ENCODE peak calls at places on chromosomes 5 and 9, in nine cellular contexts. A, I, X, N, K, W, Q, Y and S are unnamed samples.

GRCh38 chr5:111043712-111044506 is 27.6 kb upstream of the TSLP start:
- DNase-seq in X (no peak), I (peak; percentile 17), K (no peak), A (peak; percentile 70), Q (peak; percentile 27), N (no peak), W (no peak), Y (no peak), S (no peak)

GRCh38 chr5:88144219-88145040 is 124.2 kb downstream of the TMEM161B start:
- DNase-seq in N (peak; percentile 12), I (no peak), W (no peak), X (peak; percentile 51), K (no peak), A (peak; percentile 17), Q (no peak), Y (no peak), S (no peak)

GRCh38 chr5:138177936-138178515 is 404 bp downstream of the BRD8 start:
- DNase-seq in A (peak; percentile 36), Q (peak; percentile 36), K (no peak), W (peak; percentile 52), I (peak; percentile 38), N (peak; percentile 3), X (peak; percentile 42), Y (peak; percentile 51), S (peak; percentile 11)

GRCh38 chr5:81397169-81397568 is 3.2 kb upstream of the ACOT12 start:
- DNase-seq in K (no peak), A (no peak), Q (no peak), I (peak; percentile 74), X (no peak), Y (peak; percentile 48), W (no peak), N (no peak), S (no peak)

GRCh38 chr9:137313956-137314560 is 12.0 kb upstream of the NRARP start:
- DNase-seq in N (no peak), Y (no peak), X (no peak), W (no peak), A (no peak), Q (no peak), I (no peak), K (peak; percentile 66), S (no peak)

GRCh38 chr9:3879731-3880493 is 354.1 kb upstream of the RFX3 start:
- DNase-seq in K (no peak), I (no peak), W (no peak), A (no peak), N (no peak), X (no peak), Y (no peak), Q (peak; percentile 95), S (no peak)

GRCh38 chr9:79360387-79361347 is 211.1 kb upstream of the TLE4 start:
- DNase-seq in Y (no peak), Q (no peak), X (no peak), W (no peak), K (no peak), A (peak; percentile 80), I (peak; percentile 21), N (no peak), S (no peak)

GRCh38 chr9:107504585-107505455 is 15.3 kb upstream of the KLF4 start:
- DNase-seq in X (no peak), N (no peak), W (no peak), K (peak; percentile 77), I (peak; percentile 78), Q (no peak), Y (no peak), A (no peak), S (no peak)

GRCh38 chr9:72856985-72857631 is 95.7 kb downstream of the ALDH1A1 start:
- DNase-seq in A (peak; percentile 74), Q (peak; percentile 38), K (no peak), N (peak; percentile 12), X (peak; percentile 60), Y (no peak), I (peak; percentile 80), W (peak; percentile 53), S (no peak)

GRCh38 chr5:6829150-6829784 is 116.0 kb downstream of the TENT4A start:
- DNase-seq in K (no peak), A (no peak), W (no peak), X (no peak), I (no peak), N (no peak), Y (no peak), Q (no peak), S (no peak)

GRCh38 chr9:93585695-93586094 is 9.3 kb downstream of the PHF2 start:
- DNase-seq in A (no peak), Y (no peak), N (no peak), I (no peak), X (no peak), W (no peak), Q (no peak), K (no peak), S (peak; percentile 13)

GRCh38 chr5:135693371-135693955 is 114.7 kb upstream of the CXCL14 start:
- DNase-seq in N (no peak), X (no peak), K (no peak), Q (peak; percentile 20), W (no peak), I (no peak), A (no peak), Y (no peak), S (no peak)

GRCh38 chr9:123787411-123787810 is 142.5 kb downstream of the DENND1A start:
- DNase-seq in W (no peak), X (no peak), K (no peak), I (no peak), A (no peak), Y (no peak), Q (no peak), N (no peak), S (no peak)

GRCh38 chr5:159337291-159337974 is 7.1 kb upstream of the IL12B start:
- DNase-seq in I (peak; percentile 39), A (peak; percentile 12), W (no peak), Q (no peak), Y (no peak), X (no peak), K (no peak), N (no peak), S (peak; percentile 35)

GRCh38 chr9:124365045-124365444 is 50.2 kb downstream of the PSMB7 start:
- DNase-seq in N (no peak), A (no peak), I (no peak), Y (no peak), K (no peak), W (peak; percentile 44), Q (no peak), X (no peak), S (no peak)

GRCh38 chr5:179121667-179122111 is 61.5 kb downstream of the ZNF354C start:
- DNase-seq in K (peak; percentile 62), N (no peak), W (no peak), X (no peak), Q (no peak), A (no peak), I (no peak), Y (no peak), S (no peak)

GRCh38 chr5:37839441-37840035 is 303 bp downstream of the GDNF start:
- DNase-seq in K (peak; percentile 69), Q (peak; percentile 82), I (peak; percentile 68), Y (peak; percentile 59), X (peak; percentile 52), N (peak; percentile 30), W (no peak), A (peak; percentile 68), S (no peak)

GRCh38 chr5:174831985-174832384 is 107.6 kb downstream of the MSX2 start:
- DNase-seq in N (no peak), K (no peak), I (peak; percentile 10), X (no peak), Y (no peak), A (peak; percentile 95), W (no peak), Q (no peak), S (no peak)

GRCh38 chr5:148912714-148913398 is 86.4 kb downstream of the ADRB2 start:
- DNase-seq in N (no peak), I (peak; percentile 87), A (peak; percentile 98), W (no peak), Q (no peak), X (no peak), Y (no peak), K (no peak), S (no peak)

GRCh38 chr5:148005788-148006520 is 57.8 kb upstream of the SPINK5 start:
- DNase-seq in W (peak; percentile 53), A (peak; percentile 84), Q (no peak), N (no peak), K (no peak), I (no peak), X (no peak), Y (no peak), S (no peak)

GRCh38 chr5:77301447-77301878 is 91.0 kb downstream of the PDE8B start:
- DNase-seq in W (no peak), I (peak; percentile 32), K (no peak), Y (no peak), A (no peak), N (no peak), Q (no peak), X (no peak), S (no peak)

GRCh38 chr9:35813434-35814105 is 1.3 kb downstream of the HINT2 start:
- DNase-seq in X (no peak), Q (peak; percentile 2), K (no peak), Y (no peak), I (peak; percentile 28), A (peak; percentile 91), N (no peak), W (peak; percentile 45), S (no peak)

GRCh38 chr5:91150636-91151035 is 232.5 kb downstream of the ARRDC3 start:
- DNase-seq in K (no peak), I (no peak), Q (no peak), A (no peak), W (no peak), N (no peak), X (no peak), Y (no peak), S (no peak)

GRCh38 chr5:1119312-1119831 is 7.5 kb upstream of the SLC12A7 start:
- DNase-seq in Q (no peak), K (no peak), X (no peak), N (no peak), I (no peak), A (no peak), Y (no peak), W (no peak), S (no peak)

GRCh38 chr5:36944607-36945225 is 68.1 kb downstream of the NIPBL start:
- DNase-seq in I (peak; percentile 85), Q (peak; percentile 66), A (peak; percentile 65), X (peak; percentile 60), Y (no peak), N (no peak), W (no peak), K (no peak), S (no peak)

GRCh38 chr5:75286211-75286773 is 49.6 kb upstream of the ANKRD31 start:
- DNase-seq in Q (no peak), A (no peak), Y (no peak), I (no peak), X (no peak), W (no peak), N (no peak), K (no peak), S (no peak)

GRCh38 chr9:87395804-87396458 is 101.7 kb upstream of the DAPK1 start:
- DNase-seq in K (no peak), X (no peak), I (no peak), Q (no peak), A (no peak), N (no peak), Y (no peak), W (no peak), S (no peak)

GRCh38 chr5:148690945-148691344 is 36.6 kb upstream of the HTR4 start:
- DNase-seq in X (no peak), I (no peak), K (no peak), Y (no peak), W (no peak), N (no peak), Q (no peak), A (no peak), S (no peak)

GRCh38 chr9:132201139-132201538 is 39.3 kb downstream of the NTNG2 start:
- DNase-seq in N (no peak), W (no peak), I (no peak), Y (no peak), K (no peak), X (no peak), Q (peak; percentile 67), A (no peak), S (no peak)

GRCh38 chr5:138700581-138701362 is 52.5 kb upstream of the CTNNA1 start:
- DNase-seq in Y (no peak), N (no peak), A (no peak), I (no peak), Q (no peak), K (no peak), W (no peak), X (no peak), S (no peak)

GRCh38 chr5:180467028-180467427 is 27.2 kb upstream of the CNOT6 start:
- DNase-seq in I (peak; percentile 60), X (no peak), N (no peak), Q (no peak), K (no peak), W (no peak), A (no peak), Y (peak; percentile 62), S (no peak)